ENCODE peak calls at places on chromosomes 2 and 18, in six cellular contexts. I, R, S, T, V and E are unnamed samples.

GRCh38 chr2:235416816-235417499 is 76.9 kb upstream of the AGAP1 start:
- DNase-seq in I (no peak), S (no peak), V (no peak), R (no peak), T (no peak), E (no peak)

GRCh38 chr2:38190542-38191218 is 114.7 kb upstream of the CYP1B1 start:
- DNase-seq in T (no peak), V (peak; percentile 6), S (no peak), I (no peak), R (no peak), E (no peak)

GRCh38 chr2:40103163-40103562 is 324.1 kb upstream of the THUMPD2 start:
- DNase-seq in S (no peak), I (peak; percentile 58), V (no peak), T (no peak), R (no peak), E (no peak)

GRCh38 chr18:33755918-33756590 is 178.0 kb downstream of the ASXL3 start:
- DNase-seq in V (no peak), S (no peak), T (no peak), R (no peak), I (peak; percentile 69), E (no peak)

GRCh38 chr2:31986906-31987305 is 23.9 kb downstream of the MEMO1 start:
- DNase-seq in R (no peak), S (no peak), T (no peak), V (no peak), I (no peak), E (no peak)

GRCh38 chr2:71691747-71692455 is 238.5 kb downstream of the DYSF start:
- DNase-seq in V (no peak), I (no peak), S (no peak), R (no peak), T (no peak), E (no peak)

GRCh38 chr18:68925268-68925667 is 127.4 kb downstream of the CCDC102B start:
- DNase-seq in V (no peak), S (peak; percentile 89), T (no peak), I (no peak), R (no peak), E (no peak)

GRCh38 chr18:22546905-22547304 is 129.2 kb upstream of the CTAGE1 start:
- DNase-seq in R (no peak), S (no peak), T (no peak), V (no peak), I (no peak), E (no peak)

GRCh38 chr2:150259746-150260145 is 227.7 kb downstream of the RND3 start:
- DNase-seq in R (no peak), T (no peak), I (no peak), V (no peak), S (no peak), E (no peak)

GRCh38 chr2:31428001-31428418 is 13.5 kb upstream of the XDH start:
- DNase-seq in T (no peak), R (no peak), V (no peak), I (no peak), S (peak; percentile 11), E (no peak)

GRCh38 chr2:112626604-112627059 is 19.1 kb upstream of the SLC20A1 start:
- DNase-seq in I (no peak), S (peak; percentile 44), R (no peak), T (peak; percentile 79), V (peak; percentile 52), E (peak; percentile 57)

GRCh38 chr2:29579495-29580178 is 341.7 kb downstream of the ALK start:
- DNase-seq in V (no peak), I (no peak), R (no peak), T (no peak), S (no peak), E (no peak)

GRCh38 chr2:160647967-160648685 is 154.5 kb upstream of the RBMS1 start:
- DNase-seq in V (no peak), T (peak; percentile 68), R (no peak), I (no peak), S (no peak), E (no peak)
- TF ChIP-seq CTCF in V (no peak), T (no peak), R (no peak), I (no peak), S (no peak), E (no peak)

DNA sequence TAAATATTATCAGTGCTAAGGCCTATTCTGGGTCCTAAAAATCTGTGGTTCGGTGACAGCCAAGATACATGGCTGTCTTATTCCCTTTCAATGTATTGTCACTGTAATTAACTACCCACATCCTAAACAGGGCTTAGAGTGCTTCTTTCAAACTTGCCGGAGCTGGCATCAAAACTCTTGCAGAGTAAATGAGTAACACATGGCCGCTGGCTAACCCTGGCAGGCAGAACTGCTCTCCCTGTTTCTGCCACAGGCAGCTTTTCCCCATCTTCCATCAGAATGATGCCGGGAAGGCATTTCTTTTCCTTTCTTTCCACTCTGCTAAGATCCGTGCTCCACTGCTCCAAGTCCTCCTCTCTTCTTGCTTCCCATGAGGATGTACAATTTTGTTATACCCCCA is 54.8 kb upstream of the PTPRM start:
- DNase-seq in V (no peak), I (no peak), R (no peak), T (no peak), S (no peak), E (no peak)
- H3K27ac ChIP-seq in V (no peak overlapping the region), I (no peak overlapping the region), R (no peak overlapping the region), T (no peak overlapping the region), S (no peak overlapping the region), E (no peak overlapping the region)

DNA sequence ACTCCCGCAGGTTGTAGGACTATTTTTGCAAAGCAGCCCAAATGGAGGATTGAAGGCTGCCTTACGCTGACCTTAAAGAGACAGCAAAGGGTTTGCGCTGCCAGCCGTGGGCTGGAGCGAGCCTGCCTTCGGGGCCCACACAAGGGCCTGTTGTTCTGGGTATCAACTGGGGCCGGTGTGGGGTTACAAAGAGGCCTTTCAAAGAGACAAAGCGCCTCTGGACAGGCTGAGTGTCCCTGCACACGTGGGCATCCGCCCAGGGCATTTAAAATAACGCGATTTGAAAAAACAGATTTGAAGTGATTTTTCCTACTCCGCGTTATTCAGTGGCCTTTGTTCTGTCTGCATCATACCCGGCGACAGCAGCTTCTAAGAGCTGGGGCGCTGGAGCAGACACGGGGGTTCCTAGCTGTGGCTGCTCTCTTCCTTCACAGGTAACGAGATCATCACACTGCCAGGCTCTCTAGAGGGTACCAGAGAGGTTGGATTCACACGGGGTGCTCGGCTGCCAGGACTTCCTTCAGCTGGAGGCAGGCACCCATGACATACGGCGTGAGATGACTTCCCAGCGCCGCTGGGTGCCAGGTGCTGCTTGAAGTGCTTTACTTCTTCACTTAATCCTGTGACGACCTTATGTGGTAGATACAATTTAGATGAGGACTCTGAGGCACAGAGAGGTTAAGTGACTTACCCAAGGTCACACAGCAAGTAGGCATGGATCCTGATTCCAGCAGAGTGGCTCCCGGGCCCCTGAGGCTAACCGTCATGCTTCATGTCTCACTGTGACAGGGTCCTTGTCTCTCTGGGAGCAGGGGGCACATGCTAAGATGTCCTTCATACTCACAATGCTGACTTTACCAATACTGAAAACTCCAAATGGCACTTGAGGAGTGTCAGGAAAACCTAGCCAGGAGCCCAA is 32.3 kb downstream of the MAL start:
- DNase-seq in V (no peak), S (no peak), R (no peak), I (no peak), T (peak; percentile 36), E (no peak)
- H3K9me3 ChIP-seq in V (no peaks in the 10 kb centered on the region), S (no peaks in the 10 kb centered on the region), R (no peaks in the 10 kb centered on the region), I (no peaks in the 10 kb centered on the region), T (no peaks in the 10 kb centered on the region), E (no peaks in the 10 kb centered on the region)

DNA sequence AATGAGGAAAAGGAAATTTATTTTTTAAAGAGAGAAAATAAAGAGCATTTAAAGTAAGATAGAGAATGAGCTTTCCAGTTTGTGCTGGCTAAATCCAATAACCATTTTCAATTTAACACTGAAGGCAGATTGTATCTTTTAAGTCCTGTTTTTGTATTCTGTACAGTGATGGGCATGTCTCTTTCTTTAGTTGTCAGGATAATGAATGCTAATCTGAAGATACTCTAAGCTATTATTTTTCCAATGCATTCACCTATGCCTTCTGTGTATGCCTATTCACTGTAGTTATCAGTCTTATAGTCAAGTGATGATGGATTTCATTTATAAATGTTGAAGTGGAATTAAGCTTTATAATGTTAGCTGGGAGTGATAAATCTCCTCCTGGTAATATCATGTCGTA is 101.4 kb downstream of the DYNAP start:
- DNase-seq in I (no peak), V (no peak), S (no peak), T (no peak), R (no peak), E (no peak)
- TF ChIP-seq CTCF in I (no peak), V (no peak), S (no peak), T (no peak), R (no peak), E (no peak)

DNA sequence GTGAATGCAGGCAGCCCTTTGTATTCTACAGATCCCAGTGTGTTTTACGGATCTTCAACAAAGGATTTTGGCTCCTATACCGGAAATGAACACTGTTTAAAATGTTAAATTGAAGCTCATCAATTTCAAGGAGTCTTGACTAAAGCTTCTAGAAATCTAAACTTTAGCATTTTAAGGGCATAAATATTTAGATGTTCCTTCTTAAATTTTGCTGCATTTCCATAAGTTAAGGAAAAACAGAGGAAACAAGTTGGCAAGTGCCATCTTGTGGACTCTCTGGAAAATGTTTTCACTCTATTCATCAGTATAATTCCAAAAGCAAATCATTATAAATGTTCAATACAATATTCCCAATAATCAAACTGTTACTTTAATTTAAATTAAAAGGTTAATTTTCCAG is 19.6 kb downstream of the CHN1 start:
- DNase-seq in V (no peak), R (no peak), T (no peak), I (no peak), S (no peak), E (no peak)
- H3K27ac ChIP-seq in V (no peak overlapping the region), R (no peak overlapping the region), T (no peak overlapping the region), I (no peak overlapping the region), S (no peak overlapping the region), E (no peak overlapping the region)

GRCh38 chr18:79899609-79900435 is 51.6 kb downstream of the SLC66A2 start:
- DNase-seq in S (no peak), R (no peak), V (no peak), I (no peak), T (no peak), E (no peak)

GRCh38 chr18:79898952-79899608 is 52.4 kb downstream of the SLC66A2 start:
- DNase-seq in S (no peak), V (no peak), I (no peak), T (peak; percentile 57), R (no peak), E (no peak)

GRCh38 chr18:79896746-79897145 is 54.7 kb downstream of the SLC66A2 start:
- DNase-seq in R (no peak), S (no peak), T (no peak), I (no peak), V (no peak), E (no peak)

GRCh38 chr18:79900610-79901570 is 50.6 kb downstream of the SLC66A2 start:
- DNase-seq in V (no peak), R (no peak), T (peak; percentile 59), S (no peak), I (no peak), E (no peak)

DNA sequence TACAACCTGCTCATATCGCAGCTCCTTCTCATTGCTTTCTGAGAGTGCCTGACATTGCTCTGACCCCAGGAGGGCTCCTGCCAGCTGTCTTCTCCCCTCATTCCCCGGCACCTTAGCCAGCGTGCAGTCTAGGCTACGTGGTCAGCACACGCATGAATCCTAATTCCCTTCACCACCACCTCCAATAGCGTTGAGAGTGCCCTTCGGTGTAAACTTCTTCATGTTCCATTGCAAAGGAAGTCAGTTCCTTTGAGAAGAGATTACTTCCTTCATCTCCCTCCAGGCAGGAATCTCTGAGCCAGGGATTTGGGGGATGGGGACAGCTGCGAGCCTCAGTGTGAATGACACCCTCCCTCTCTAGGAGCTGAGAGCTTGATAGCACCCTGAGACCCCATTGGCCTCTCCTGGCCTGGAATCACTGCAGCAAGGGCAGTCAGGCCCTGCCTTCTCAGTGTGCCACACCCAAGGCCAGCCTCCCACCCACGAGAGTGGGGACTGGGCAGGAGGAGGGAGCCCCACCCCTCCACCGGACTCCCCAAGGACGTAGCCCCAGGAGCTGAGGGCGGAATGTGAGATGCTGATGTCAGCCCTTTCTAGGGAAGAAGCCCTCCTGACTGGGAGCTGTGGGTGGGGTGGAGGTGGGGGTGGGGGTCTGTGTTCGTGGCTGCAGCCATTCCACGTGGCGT is 53.4 kb downstream of the SLC66A2 start:
- DNase-seq in T (peak; percentile 52), S (no peak), V (no peak), I (no peak), R (no peak), E (no peak)
- H3K9me3 ChIP-seq in T (peaks cover 11% of the 10 kb centered on the region), S (no peaks in the 10 kb centered on the region), V (no peaks in the 10 kb centered on the region), I (peaks cover 63% of the 10 kb centered on the region), R (peaks cover 15% of the 10 kb centered on the region), E (peaks cover 25% of the 10 kb centered on the region)